ENCODE peak calls at places on chromosome 13, in nine cellular contexts. F is tibial nerve, P is A549, N is transverse colon, G is H1, Z is K562, U is ovary, K is stomach, C is esophagus muscularis mucosa. J is an unnamed sample. For H3K9me3, the result is how much of the 10 kb centered on the place peaks cover.

GRCh38 chr13:49560270-49561063 is 24.9 kb downstream of the RCBTB1 start:
- DNase-seq in F (no peak), P (peak), N (peak), G (no peak), Z (no peak), U (peak), K (peak), C (no peak), J (no peak)

GRCh38 chr13:87331178-87331577 is 340.0 kb upstream of the SLITRK5 start:
- DNase-seq in F (no peak), P (no peak), N (no peak), G (no peak), Z (no peak), U (no peak), K (no peak), C (no peak), J (no peak)

GRCh38 chr13:41934120-41934519 is 26.8 kb downstream of the VWA8 start:
- DNase-seq in F (no peak), P (no peak), N (no peak), G (no peak), Z (no peak), U (no peak), K (no peak), C (no peak), J (no peak)

GRCh38 chr13:112247471-112248405 is 128.4 kb upstream of the SPACA7 start:
- DNase-seq in F (no peak), P (no peak), N (no peak), G (no peak), Z (no peak), U (no peak), K (no peak), C (peak), J (no peak)

GRCh38 chr13:42883771-42884170 is 102.4 kb downstream of the FAM216B start:
- DNase-seq in F (no peak), P (no peak), N (peak), G (no peak), Z (no peak), U (no peak), K (no peak), C (no peak), J (no peak)

GRCh38 chr13:46598140-46598819 is 45.3 kb downstream of the LRCH1 start:
- DNase-seq in F (no peak), P (no peak), N (no peak), G (no peak), Z (no peak), U (no peak), K (no peak), C (no peak), J (no peak)

GRCh38 chr13:113783482-113783881 is 24.5 kb downstream of the TMEM255B start:
- DNase-seq in F (no peak), P (no peak), N (no peak), G (no peak), Z (no peak), U (no peak), K (no peak), C (no peak), J (no peak)

GRCh38 chr13:111387945-111388600 is 67.6 kb downstream of the TEX29 start:
- DNase-seq in F (no peak), P (no peak), N (no peak), G (no peak), Z (no peak), U (no peak), K (peak), C (no peak), J (no peak)

GRCh38 chr13:68369739-68370138 is 1139.6 kb upstream of the PCDH9 start:
- DNase-seq in F (no peak), P (peak), N (no peak), G (no peak), Z (no peak), U (no peak), K (no peak), C (no peak), J (no peak)

GRCh38 chr13:110475117-110475516 is 86.4 kb downstream of the RAB20 start:
- DNase-seq in F (no peak), P (no peak), N (no peak), G (no peak), Z (no peak), U (no peak), K (no peak), C (no peak), J (no peak)

GRCh38 chr13:108755084-108755483 is 125.7 kb downstream of the MYO16 start:
- DNase-seq in F (no peak), P (no peak), N (no peak), G (no peak), Z (no peak), U (no peak), K (no peak), C (no peak), J (no peak)

GRCh38 chr13:113491982-113492381 is 1.5 kb upstream of the DCUN1D2 start:
- DNase-seq in F (no peak), P (no peak), N (no peak), G (no peak), Z (no peak), U (no peak), K (no peak), C (no peak), J (no peak)

GRCh38 chr13:24618219-24618955 is 61.8 kb upstream of the ATP12A start:
- DNase-seq in F (no peak), P (no peak), N (peak), G (no peak), Z (no peak), U (no peak), K (peak), C (peak), J (no peak)

GRCh38 chr13:110397445-110397844 is 90.4 kb downstream of the COL4A2 start:
- DNase-seq in F (no peak), P (no peak), N (no peak), G (no peak), Z (no peak), U (no peak), K (no peak), C (no peak), J (peak)

GRCh38 chr13:41546372-41547252 is 89.3 kb downstream of the RGCC start:
- DNase-seq in F (no peak), P (no peak), N (no peak), G (no peak), Z (no peak), U (no peak), K (no peak), C (no peak), J (no peak)

GRCh38 chr13:33797622-33798021 is 20.3 kb upstream of the RFC3 start:
- DNase-seq in F (no peak), P (no peak), N (no peak), G (no peak), Z (no peak), U (no peak), K (no peak), C (no peak), J (no peak)

GRCh38 chr13:33868343-33868994 is 50.5 kb downstream of the RFC3 start:
- DNase-seq in F (no peak), P (no peak), N (no peak), G (no peak), Z (no peak), U (no peak), K (no peak), C (no peak), J (no peak)

GRCh38 chr13:110070511-110071120 is 236.3 kb downstream of the COL4A1 start:
- DNase-seq in F (no peak), P (no peak), N (no peak), G (no peak), Z (no peak), U (no peak), K (no peak), C (no peak), J (no peak)

GRCh38 chr13:112967666-112968379 is 1.2 kb upstream of the MCF2L start:
- DNase-seq in F (no peak), P (no peak), N (peak), G (no peak), Z (no peak), U (no peak), K (no peak), C (no peak), J (peak)

GRCh38 chr13:48038763-48039162 is 1.2 kb downstream of the NUDT15 start:
- DNase-seq in F (no peak), P (no peak), N (no peak), G (no peak), Z (no peak), U (no peak), K (no peak), C (no peak), J (no peak)

GRCh38 chr13:31431722-31432137 is 232.0 kb downstream of the B3GLCT start:
- DNase-seq in F (peak), P (peak), N (peak), G (peak), Z (peak), U (no peak), K (peak), C (no peak), J (no peak)

GRCh38 chr13:30696278-30697176 is 38.8 kb upstream of the ALOX5AP start:
- DNase-seq in F (no peak), P (no peak), N (peak), G (no peak), Z (no peak), U (no peak), K (no peak), C (no peak), J (no peak)

GRCh38 chr13:29676535-29676934 is 81.0 kb upstream of the SLC7A1 start:
- DNase-seq in F (no peak), P (no peak), N (no peak), G (no peak), Z (no peak), U (no peak), K (no peak), C (no peak), J (no peak)

GRCh38 chr13:37479901-37480300 is 118.7 kb downstream of the POSTN start:
- DNase-seq in F (no peak), P (no peak), N (no peak), G (no peak), Z (no peak), U (no peak), K (no peak), C (no peak), J (no peak)

GRCh38 chr13:95191821-95192220 is 109.4 kb downstream of the ABCC4 start:
- DNase-seq in F (peak), P (peak), N (peak), G (peak), Z (peak), U (peak), K (peak), C (peak), J (peak)

GRCh38 chr13:107977175-107977574 is 238.2 kb downstream of the LIG4 start:
- DNase-seq in F (no peak), P (no peak), N (no peak), G (no peak), Z (no peak), U (no peak), K (no peak), C (no peak), J (no peak)

GRCh38 chr13:73778242-73778864 is 355.9 kb downstream of the KLF12 start:
- DNase-seq in F (no peak), P (no peak), N (no peak), G (no peak), Z (no peak), U (no peak), K (no peak), C (no peak), J (no peak)

GRCh38 chr13:105804561-105805190 is 730.8 kb downstream of the EFNB2 start:
- DNase-seq in F (no peak), P (no peak), N (no peak), G (no peak), Z (no peak), U (no peak), K (no peak), C (no peak), J (no peak)

GRCh38 chr13:43153436-43154082 is 130.2 kb downstream of the DNAJC15 start:
- DNase-seq in F (no peak), P (peak), N (no peak), G (no peak), Z (no peak), U (no peak), K (no peak), C (peak), J (no peak)

GRCh38 chr13:65595881-65596280 is 1634.3 kb downstream of the PCDH9 start:
- DNase-seq in F (no peak), P (no peak), N (no peak), G (no peak), Z (no peak), U (no peak), K (no peak), C (no peak), J (no peak)

GRCh38 chr13:95426631-95427030 is 125.4 kb upstream of the ABCC4 start:
- DNase-seq in F (no peak), P (no peak), N (no peak), G (no peak), Z (no peak), U (no peak), K (no peak), C (no peak), J (no peak)

GRCh38 chr13:40565282-40566148 is 100.9 kb downstream of the FOXO1 start:
- DNase-seq in F (no peak), P (no peak), N (no peak), G (no peak), Z (no peak), U (no peak), K (no peak), C (no peak), J (no peak)

GRCh38 chr13:107992542-107992941 is 222.8 kb downstream of the LIG4 start:
- DNase-seq in F (no peak), P (no peak), N (no peak), G (no peak), Z (peak), U (no peak), K (no peak), C (no peak), J (no peak)

GRCh38 chr13:43991773-43992201 is 112.1 kb downstream of the LACC1 start:
- DNase-seq in F (no peak), P (no peak), N (no peak), G (no peak), Z (no peak), U (no peak), K (no peak), C (no peak), J (no peak)

GRCh38 chr13:19181621-19182485 is at the start of gene TUBA3C:
- DNase-seq in F (no peak), P (no peak), N (no peak), G (no peak), Z (peak), U (no peak), K (peak), C (peak), J (no peak)
- H3K9me3 ChIP-seq in F (under half), P (under half), N (under half), G (half or more), Z (under half), U (under half), K (under half), C (under half), J (under half)

GRCh38 chr13:60655268-60655667 is 258.2 kb downstream of the TDRD3 start:
- DNase-seq in F (no peak), P (no peak), N (no peak), G (no peak), Z (no peak), U (no peak), K (no peak), C (no peak), J (no peak)

DNA sequence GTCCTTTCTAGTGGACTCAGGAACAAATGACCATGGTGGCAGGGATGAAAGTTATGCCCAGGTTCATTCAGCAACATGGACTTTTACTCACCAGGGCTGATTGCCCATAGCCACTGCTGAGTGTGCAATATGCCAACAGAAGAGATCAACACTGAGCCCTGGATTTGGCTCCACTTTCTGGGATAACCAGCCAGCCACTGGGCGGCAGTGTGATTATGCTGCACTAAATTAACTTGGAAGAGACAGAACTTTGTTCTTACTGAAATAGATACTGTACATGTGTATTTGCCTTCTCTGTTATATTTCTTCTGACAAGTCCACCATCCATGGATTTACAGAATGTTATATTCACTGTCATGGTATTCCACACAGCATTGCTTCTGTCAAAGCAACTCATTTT is 257.4 kb downstream of the TDRD3 start:
- DNase-seq in F (no peak), P (no peak), N (no peak), G (no peak), Z (no peak), U (no peak), K (peak), C (no peak), J (no peak)
- TF ChIP-seq EP300 in F (no peak), P (no peak), N (no peak), G (no peak), Z (no peak), U (no peak), K (no peak), C (no peak), J (no peak)

GRCh38 chr13:99501135-99501951 is at the start of gene TM9SF2:
- DNase-seq in F (peak), P (peak), N (peak), G (peak), Z (peak), U (peak), K (peak), C (peak), J (peak)
- TF ChIP-seq POLR2A in F (peak), P (peak), N (peak), G (peak), Z (peak), U (peak), K (peak), C (peak), J (peak)

DNA sequence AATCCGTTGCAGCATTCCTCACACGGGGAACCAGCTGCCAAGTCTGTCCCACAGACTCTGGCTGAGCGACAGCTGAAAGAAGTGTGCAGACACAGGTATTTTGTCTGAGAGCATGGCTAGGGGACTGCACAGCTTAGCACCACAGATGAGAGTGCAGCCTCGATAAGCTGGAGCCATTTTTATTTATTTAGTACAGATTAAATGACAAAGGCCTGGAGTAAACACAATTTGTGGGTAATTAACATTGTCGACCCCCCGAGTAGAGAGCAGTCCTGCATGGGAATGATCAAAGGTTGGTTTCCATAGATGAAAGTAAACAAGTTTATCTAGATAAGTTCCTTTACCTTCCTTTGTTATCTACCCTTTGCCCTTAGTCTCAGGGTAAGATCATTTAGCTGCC is 836.2 kb downstream of the DACH1 start:
- DNase-seq in F (no peak), P (no peak), N (no peak), G (no peak), Z (no peak), U (no peak), K (no peak), C (no peak), J (no peak)
- H3K9me3 ChIP-seq in F (under half), P (under half), N (under half), G (under half), Z (under half), U (under half), K (under half), C (under half), J (under half)